ENCODE peak calls at places on chromosomes 12 and 14, in seven cellular contexts. One of them, this sample, is unnamed.

GRCh38 chr12:60269611-60270269 is 673.9 kb downstream of the SLC16A7 start:
- DNase-seq in amniotic stem cell: no peak
- DNase-seq in skeletal muscle cell: no peak
- DNase-seq in aorta: peak
- DNase-seq in astrocyte: no peak
- DNase-seq in T47D: no peak
- DNase-seq in omental fat pad: no peak
- DNase-seq in this sample: no peak

GRCh38 chr12:121712462-121713256 is at the start of gene TMEM120B:
- DNase-seq in amniotic stem cell: peak
- DNase-seq in skeletal muscle cell: no peak
- DNase-seq in aorta: peak
- DNase-seq in astrocyte: peak
- DNase-seq in T47D: peak
- DNase-seq in omental fat pad: peak
- DNase-seq in this sample: peak

GRCh38 chr14:86824167-86824566 is 1168.8 kb downstream of the GALC start:
- DNase-seq in amniotic stem cell: no peak
- DNase-seq in skeletal muscle cell: no peak
- DNase-seq in aorta: no peak
- DNase-seq in astrocyte: no peak
- DNase-seq in T47D: no peak
- DNase-seq in omental fat pad: no peak
- DNase-seq in this sample: no peak

GRCh38 chr12:25829192-25829591 is 129.3 kb upstream of the RASSF8 start:
- DNase-seq in amniotic stem cell: peak
- DNase-seq in skeletal muscle cell: peak
- DNase-seq in aorta: no peak
- DNase-seq in astrocyte: peak
- DNase-seq in T47D: no peak
- DNase-seq in omental fat pad: no peak
- DNase-seq in this sample: peak

GRCh38 chr12:26130728-26131127 is 5.9 kb upstream of the BHLHE41 start:
- DNase-seq in amniotic stem cell: no peak
- DNase-seq in skeletal muscle cell: no peak
- DNase-seq in aorta: no peak
- DNase-seq in astrocyte: no peak
- DNase-seq in T47D: no peak
- DNase-seq in omental fat pad: no peak
- DNase-seq in this sample: no peak

GRCh38 chr14:50573862-50574261 is 13.9 kb downstream of the ATL1 start:
- DNase-seq in amniotic stem cell: no peak
- DNase-seq in skeletal muscle cell: no peak
- DNase-seq in aorta: no peak
- DNase-seq in astrocyte: no peak
- DNase-seq in T47D: no peak
- DNase-seq in omental fat pad: no peak
- DNase-seq in this sample: no peak

GRCh38 chr14:61120576-61120975 is 139.5 kb downstream of the SLC38A6 start:
- DNase-seq in amniotic stem cell: no peak
- DNase-seq in skeletal muscle cell: no peak
- DNase-seq in aorta: no peak
- DNase-seq in astrocyte: no peak
- DNase-seq in T47D: no peak
- DNase-seq in omental fat pad: no peak
- DNase-seq in this sample: no peak

GRCh38 chr12:51247523-51248206 is 9.0 kb downstream of the DAZAP2 start:
- DNase-seq in amniotic stem cell: no peak
- DNase-seq in skeletal muscle cell: no peak
- DNase-seq in aorta: no peak
- DNase-seq in astrocyte: no peak
- DNase-seq in T47D: no peak
- DNase-seq in omental fat pad: no peak
- DNase-seq in this sample: no peak

GRCh38 chr14:57009585-57010515 is 199.6 kb upstream of the OTX2 start:
- DNase-seq in amniotic stem cell: no peak
- DNase-seq in skeletal muscle cell: no peak
- DNase-seq in aorta: no peak
- DNase-seq in astrocyte: no peak
- DNase-seq in T47D: no peak
- DNase-seq in omental fat pad: no peak
- DNase-seq in this sample: no peak

GRCh38 chr12:112879191-112879705 is 27.5 kb upstream of the OAS1 start:
- DNase-seq in amniotic stem cell: no peak
- DNase-seq in skeletal muscle cell: no peak
- DNase-seq in aorta: no peak
- DNase-seq in astrocyte: no peak
- DNase-seq in T47D: no peak
- DNase-seq in omental fat pad: no peak
- DNase-seq in this sample: no peak

GRCh38 chr14:64746298-64747250 is 42.4 kb downstream of the PLEKHG3 start:
- DNase-seq in amniotic stem cell: no peak
- DNase-seq in skeletal muscle cell: no peak
- DNase-seq in aorta: no peak
- DNase-seq in astrocyte: no peak
- DNase-seq in T47D: no peak
- DNase-seq in omental fat pad: no peak
- DNase-seq in this sample: no peak

GRCh38 chr12:113413488-113413939 is 8.7 kb upstream of the SDSL start:
- DNase-seq in amniotic stem cell: no peak
- DNase-seq in skeletal muscle cell: no peak
- DNase-seq in aorta: no peak
- DNase-seq in astrocyte: no peak
- DNase-seq in T47D: no peak
- DNase-seq in omental fat pad: no peak
- DNase-seq in this sample: peak

GRCh38 chr14:80978403-80978802 is 23.0 kb downstream of the TSHR start:
- DNase-seq in amniotic stem cell: no peak
- DNase-seq in skeletal muscle cell: no peak
- DNase-seq in aorta: no peak
- DNase-seq in astrocyte: no peak
- DNase-seq in T47D: no peak
- DNase-seq in omental fat pad: no peak
- DNase-seq in this sample: no peak

GRCh38 chr14:69464829-69465228 is 19.7 kb upstream of the PLEKHD1 start:
- DNase-seq in amniotic stem cell: peak
- DNase-seq in skeletal muscle cell: peak
- DNase-seq in aorta: no peak
- DNase-seq in astrocyte: peak
- DNase-seq in T47D: no peak
- DNase-seq in omental fat pad: no peak
- DNase-seq in this sample: peak

GRCh38 chr14:77562681-77563080 is 53.8 kb downstream of the SPTLC2 start:
- DNase-seq in amniotic stem cell: peak
- DNase-seq in skeletal muscle cell: peak
- DNase-seq in aorta: no peak
- DNase-seq in astrocyte: peak
- DNase-seq in T47D: no peak
- DNase-seq in omental fat pad: no peak
- DNase-seq in this sample: peak

GRCh38 chr12:100168562-100168961 is 25.9 kb upstream of the BLTP3B start:
- DNase-seq in amniotic stem cell: no peak
- DNase-seq in skeletal muscle cell: no peak
- DNase-seq in aorta: no peak
- DNase-seq in astrocyte: no peak
- DNase-seq in T47D: no peak
- DNase-seq in omental fat pad: no peak
- DNase-seq in this sample: no peak

GRCh38 chr14:76708028-76708427 is 53.2 kb upstream of the VASH1 start:
- DNase-seq in amniotic stem cell: no peak
- DNase-seq in skeletal muscle cell: no peak
- DNase-seq in aorta: no peak
- DNase-seq in astrocyte: no peak
- DNase-seq in T47D: no peak
- DNase-seq in omental fat pad: no peak
- DNase-seq in this sample: no peak

GRCh38 chr12:27623645-27624044 is 72.6 kb upstream of the REP15 start:
- DNase-seq in amniotic stem cell: no peak
- DNase-seq in skeletal muscle cell: no peak
- DNase-seq in aorta: no peak
- DNase-seq in astrocyte: peak
- DNase-seq in T47D: no peak
- DNase-seq in omental fat pad: no peak
- DNase-seq in this sample: peak

GRCh38 chr12:43029971-43030370 is 440.4 kb upstream of the PRICKLE1 start:
- DNase-seq in amniotic stem cell: no peak
- DNase-seq in skeletal muscle cell: no peak
- DNase-seq in aorta: no peak
- DNase-seq in astrocyte: peak
- DNase-seq in T47D: no peak
- DNase-seq in omental fat pad: no peak
- DNase-seq in this sample: peak

GRCh38 chr12:2339022-2339431 is 286.2 kb downstream of the CACNA1C start:
- DNase-seq in amniotic stem cell: peak
- DNase-seq in skeletal muscle cell: peak
- DNase-seq in aorta: no peak
- DNase-seq in astrocyte: peak
- DNase-seq in T47D: no peak
- DNase-seq in omental fat pad: no peak
- DNase-seq in this sample: peak